ENCODE peak calls at places on chromosome 5, in six cellular contexts. W, P, G, S, O and E are unnamed samples.

GRCh38 chr5:93611900-93612898 is 29.2 kb downstream of the NR2F1 start:
- DNase-seq in W (peak), P (no peak), G (no peak), S (peak), O (no peak), E (peak)

GRCh38 chr5:79495311-79495710 is 18.6 kb downstream of the HOMER1 start:
- DNase-seq in W (no peak), P (no peak), G (no peak), S (peak), O (no peak), E (peak)

GRCh38 chr5:72410896-72411295 is 90.7 kb downstream of the PTCD2 start:
- DNase-seq in W (no peak), P (peak), G (no peak), S (no peak), O (no peak), E (no peak)

GRCh38 chr5:53073349-53073748 is 36.2 kb downstream of the MOCS2 start:
- DNase-seq in W (no peak), P (no peak), G (no peak), S (no peak), O (no peak), E (no peak)

GRCh38 chr5:147688965-147689364 is 93.6 kb downstream of the JAKMIP2 start:
- DNase-seq in W (no peak), P (no peak), G (no peak), S (no peak), O (peak), E (no peak)

GRCh38 chr5:168649306-168649705 is 70.1 kb upstream of the PANK3 start:
- DNase-seq in W (no peak), P (no peak), G (no peak), S (no peak), O (no peak), E (no peak)

GRCh38 chr5:9059920-9060691 is 485.8 kb downstream of the SEMA5A start:
- DNase-seq in W (peak), P (peak), G (no peak), S (peak), O (no peak), E (no peak)

GRCh38 chr5:78699565-78700143 is 51.1 kb upstream of the LHFPL2 start:
- DNase-seq in W (no peak), P (peak), G (no peak), S (peak), O (no peak), E (no peak)

GRCh38 chr5:77867914-77868313 is 91.8 kb upstream of the TBCA start:
- DNase-seq in W (no peak), P (no peak), G (no peak), S (no peak), O (no peak), E (peak)

GRCh38 chr5:174895360-174895759 is 171.0 kb downstream of the MSX2 start:
- DNase-seq in W (no peak), P (no peak), G (no peak), S (peak), O (no peak), E (no peak)

GRCh38 chr5:134027203-134027582 is 22.4 kb upstream of the VDAC1 start:
- DNase-seq in W (no peak), P (no peak), G (no peak), S (no peak), O (no peak), E (no peak)

GRCh38 chr5:38837416-38837815 is 8.4 kb upstream of the OSMR start:
- DNase-seq in W (no peak), P (no peak), G (no peak), S (no peak), O (no peak), E (no peak)

GRCh38 chr5:100903036-100903887 is at the start of gene ST8SIA4:
- DNase-seq in W (peak), P (peak), G (peak), S (peak), O (peak), E (peak)

GRCh38 chr5:57551974-57552537 is 69.4 kb upstream of the ACTBL2 start:
- DNase-seq in W (no peak), P (no peak), G (no peak), S (no peak), O (no peak), E (no peak)

GRCh38 chr5:633521-633955 is 21.4 kb downstream of the CEP72 start:
- DNase-seq in W (no peak), P (no peak), G (no peak), S (no peak), O (no peak), E (no peak)

GRCh38 chr5:14714706-14715105 is 50.2 kb downstream of the OTULIN start:
- DNase-seq in W (no peak), P (no peak), G (no peak), S (no peak), O (no peak), E (peak)

GRCh38 chr5:11468334-11469039 is 435.8 kb downstream of the CTNND2 start:
- DNase-seq in W (no peak), P (no peak), G (no peak), S (peak), O (no peak), E (no peak)

GRCh38 chr5:148928141-148928540 is 101.7 kb downstream of the ADRB2 start:
- DNase-seq in W (no peak), P (no peak), G (no peak), S (no peak), O (no peak), E (no peak)

GRCh38 chr5:75461679-75462078 is 49.8 kb downstream of the CERT1 start:
- DNase-seq in W (no peak), P (no peak), G (no peak), S (no peak), O (no peak), E (no peak)

GRCh38 chr5:138336952-138337684 is 948 bp upstream of the FAM53C start:
- DNase-seq in W (peak), P (peak), G (no peak), S (peak), O (no peak), E (peak)

GRCh38 chr5:149666212-149666852 is 63.8 kb upstream of the PPARGC1B start:
- DNase-seq in W (no peak), P (no peak), G (no peak), S (no peak), O (no peak), E (no peak)

GRCh38 chr5:121497176-121497575 is 354.5 kb upstream of the FTMT start:
- DNase-seq in W (peak), P (no peak), G (no peak), S (no peak), O (no peak), E (no peak)

GRCh38 chr5:161676109-161676508 is 9.4 kb upstream of the GABRA6 start:
- DNase-seq in W (peak), P (no peak), G (no peak), S (peak), O (no peak), E (no peak)

GRCh38 chr5:151150484-151151262 is 6.9 kb downstream of the ANXA6 start:
- DNase-seq in W (peak), P (no peak), G (peak), S (no peak), O (peak), E (peak)

GRCh38 chr5:1076406-1076805 is 35.5 kb downstream of the SLC12A7 start:
- DNase-seq in W (no peak), P (no peak), G (no peak), S (no peak), O (no peak), E (no peak)

GRCh38 chr5:106454651-106455415 is 1215.9 kb downstream of the EFNA5 start:
- DNase-seq in W (peak), P (no peak), G (no peak), S (peak), O (no peak), E (peak)

GRCh38 chr5:178291969-178292825 is 59.6 kb upstream of the PHYKPL start:
- DNase-seq in W (no peak), P (no peak), G (no peak), S (no peak), O (no peak), E (no peak)

GRCh38 chr5:56185777-56186311 is 47.3 kb downstream of the ANKRD55 start:
- DNase-seq in W (no peak), P (no peak), G (no peak), S (no peak), O (no peak), E (no peak)

GRCh38 chr5:149072791-149073190 is 9.9 kb upstream of the SH3TC2 start:
- DNase-seq in W (no peak), P (no peak), G (no peak), S (no peak), O (no peak), E (no peak)

GRCh38 chr5:157596449-157596848 is 20.9 kb upstream of the ADAM19 start:
- DNase-seq in W (no peak), P (no peak), G (peak), S (no peak), O (no peak), E (no peak)

GRCh38 chr5:17105744-17106450 is 111.5 kb upstream of the BASP1 start:
- DNase-seq in W (no peak), P (peak), G (no peak), S (no peak), O (no peak), E (no peak)

GRCh38 chr5:45094876-45095275 is 286.1 kb downstream of the MRPS30 start:
- DNase-seq in W (no peak), P (no peak), G (no peak), S (no peak), O (no peak), E (no peak)

GRCh38 chr5:141223112-141223783 is at the start of gene PCDHB14:
- DNase-seq in W (peak), P (peak), G (no peak), S (peak), O (no peak), E (no peak)